ENCODE peak calls at places on chromosomes 12 and 14, in eight cellular contexts. J is GM12878, Z is GM23338, E is HCT116, D is K562, Y is SK-N-SH, A is Panc1, H is HepG2. L is an unnamed sample.

GRCh38 chr14:67491285-67491684 is 2.8 kb upstream of the TMEM229B start:
- DNase-seq in J (no peak), Z (peak), E (no peak), D (no peak), Y (no peak), A (no peak), H (no peak), L (no peak)

GRCh38 chr12:1870998-1871917 is 47.2 kb downstream of the CACNA2D4 start:
- DNase-seq in J (no peak), Z (no peak), E (no peak), D (no peak), Y (no peak), A (no peak), H (no peak), L (no peak)

GRCh38 chr14:105533811-105534498 is 7.6 kb downstream of the TMEM121 start:
- DNase-seq in J (no peak), Z (no peak), E (no peak), D (no peak), Y (no peak), A (no peak), H (no peak), L (no peak)

GRCh38 chr12:67630373-67631088 is 18.0 kb upstream of the DYRK2 start:
- DNase-seq in J (peak), Z (peak), E (no peak), D (peak), Y (peak), A (no peak), H (peak), L (peak)

GRCh38 chr14:90508536-90509254 is 111.9 kb downstream of the CALM1 start:
- DNase-seq in J (no peak), Z (no peak), E (no peak), D (no peak), Y (no peak), A (no peak), H (no peak), L (no peak)

GRCh38 chr12:29703528-29703927 is 80.2 kb downstream of the TMTC1 start:
- DNase-seq in J (no peak), Z (no peak), E (no peak), D (no peak), Y (no peak), A (no peak), H (no peak), L (no peak)

GRCh38 chr12:121579190-121579791 is 1.5 kb downstream of the KDM2B start:
- DNase-seq in J (no peak), Z (peak), E (no peak), D (peak), Y (peak), A (no peak), H (no peak), L (peak)

GRCh38 chr12:88185988-88186387 is 43.9 kb downstream of the TMTC3 start:
- DNase-seq in J (peak), Z (no peak), E (peak), D (no peak), Y (no peak), A (no peak), H (no peak), L (no peak)

GRCh38 chr12:127670294-127670693 is 596.7 kb upstream of the TMEM132C start:
- DNase-seq in J (no peak), Z (no peak), E (no peak), D (no peak), Y (no peak), A (no peak), H (no peak), L (no peak)

GRCh38 chr14:103562135-103562384 is 397 bp downstream of the BAG5 start:
- DNase-seq in J (no peak), Z (peak), E (no peak), D (no peak), Y (no peak), A (no peak), H (no peak), L (no peak)

GRCh38 chr14:54686219-54686870 is 119.4 kb downstream of the SAMD4A start:
- DNase-seq in J (no peak), Z (no peak), E (no peak), D (no peak), Y (no peak), A (no peak), H (no peak), L (no peak)

GRCh38 chr12:8077207-8077606 is 4.9 kb upstream of the NECAP1 start:
- DNase-seq in J (no peak), Z (no peak), E (no peak), D (no peak), Y (peak), A (no peak), H (no peak), L (no peak)

GRCh38 chr12:106358410-106359241 is 1.1 kb downstream of the POLR3B start:
- DNase-seq in J (no peak), Z (no peak), E (no peak), D (peak), Y (peak), A (no peak), H (peak), L (peak)

GRCh38 chr12:83763425-83763824 is 1076.7 kb downstream of the TMTC2 start:
- DNase-seq in J (no peak), Z (no peak), E (no peak), D (no peak), Y (no peak), A (no peak), H (no peak), L (no peak)

GRCh38 chr12:179131-179884 is 34.6 kb downstream of the SLC6A12 start:
- DNase-seq in J (no peak), Z (no peak), E (no peak), D (no peak), Y (no peak), A (no peak), H (no peak), L (no peak)

GRCh38 chr12:17640615-17641014 is 449.4 kb downstream of the RERGL start:
- DNase-seq in J (no peak), Z (no peak), E (no peak), D (no peak), Y (no peak), A (no peak), H (no peak), L (no peak)

GRCh38 chr14:23568600-23569310 is 1.2 kb upstream of the AP1G2 start:
- DNase-seq in J (no peak), Z (peak), E (no peak), D (no peak), Y (peak), A (no peak), H (peak), L (no peak)

GRCh38 chr14:98704441-98704840 is 567.6 kb downstream of the BCL11B start:
- DNase-seq in J (no peak), Z (no peak), E (no peak), D (no peak), Y (no peak), A (no peak), H (no peak), L (no peak)

GRCh38 chr12:16542586-16542985 is 63.4 kb downstream of the LMO3 start:
- DNase-seq in J (no peak), Z (no peak), E (no peak), D (no peak), Y (no peak), A (no peak), H (no peak), L (no peak)

GRCh38 chr12:130266751-130267150 is 70.9 kb upstream of the PIWIL1 start:
- DNase-seq in J (no peak), Z (peak), E (no peak), D (peak), Y (no peak), A (no peak), H (no peak), L (no peak)
- H3K27ac ChIP-seq in J (no peak), Z (no peak), E (no peak), D (no peak), Y (no peak), A (no peak), H (no peak), L (no peak)

GRCh38 chr12:104743181-104743580 is 214.9 kb downstream of the SLC41A2 start:
- DNase-seq in J (no peak), Z (no peak), E (no peak), D (no peak), Y (no peak), A (no peak), H (no peak), L (no peak)

GRCh38 chr12:104740668-104741067 is 217.4 kb downstream of the SLC41A2 start:
- DNase-seq in J (peak), Z (no peak), E (no peak), D (no peak), Y (no peak), A (no peak), H (no peak), L (peak)

GRCh38 chr12:104741072-104741471 is 217.0 kb downstream of the SLC41A2 start:
- DNase-seq in J (no peak), Z (no peak), E (no peak), D (no peak), Y (no peak), A (no peak), H (no peak), L (no peak)

GRCh38 chr12:104741497-104742367 is 216.4 kb downstream of the SLC41A2 start:
- DNase-seq in J (no peak), Z (peak), E (no peak), D (no peak), Y (no peak), A (no peak), H (no peak), L (no peak)

DNA sequence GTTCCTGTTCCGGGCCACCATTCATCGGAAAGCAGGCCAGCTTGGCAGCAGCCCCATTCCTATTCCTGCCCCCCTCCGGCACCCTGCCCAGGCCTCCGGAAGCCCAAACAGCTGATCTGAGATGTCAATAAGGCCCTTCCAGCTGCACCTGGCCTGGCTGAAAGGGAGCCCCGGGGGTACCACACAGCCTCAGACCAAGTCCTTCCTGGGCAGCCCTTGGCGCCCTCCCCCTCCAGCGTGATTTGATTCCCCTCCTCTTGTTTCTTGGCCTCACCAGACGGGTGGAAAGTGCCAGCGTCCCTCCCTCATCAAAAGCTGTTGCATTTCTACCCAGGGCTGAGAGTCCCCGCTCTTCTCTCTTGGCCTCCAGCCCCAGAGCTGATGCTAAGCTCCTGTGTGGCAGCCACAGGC is 215.5 kb downstream of the SLC41A2 start:
- DNase-seq in J (no peak), Z (no peak), E (no peak), D (no peak), Y (no peak), A (no peak), H (no peak), L (no peak)
- TF ChIP-seq REST in J (no peak), Z (no peak), E (no peak), D (no peak), Y (no peak), A (no peak), H (no peak), L (no peak)

GRCh38 chr12:124556067-124556466 is 11.3 kb downstream of the NCOR2 start:
- DNase-seq in J (no peak), Z (no peak), E (no peak), D (no peak), Y (no peak), A (no peak), H (no peak), L (no peak)
- TF ChIP-seq POLR2AphosphoS5 in J (no peak), Z (no peak), E (no peak), D (no peak), Y (no peak), A (no peak), H (no peak), L (no peak)

DNA sequence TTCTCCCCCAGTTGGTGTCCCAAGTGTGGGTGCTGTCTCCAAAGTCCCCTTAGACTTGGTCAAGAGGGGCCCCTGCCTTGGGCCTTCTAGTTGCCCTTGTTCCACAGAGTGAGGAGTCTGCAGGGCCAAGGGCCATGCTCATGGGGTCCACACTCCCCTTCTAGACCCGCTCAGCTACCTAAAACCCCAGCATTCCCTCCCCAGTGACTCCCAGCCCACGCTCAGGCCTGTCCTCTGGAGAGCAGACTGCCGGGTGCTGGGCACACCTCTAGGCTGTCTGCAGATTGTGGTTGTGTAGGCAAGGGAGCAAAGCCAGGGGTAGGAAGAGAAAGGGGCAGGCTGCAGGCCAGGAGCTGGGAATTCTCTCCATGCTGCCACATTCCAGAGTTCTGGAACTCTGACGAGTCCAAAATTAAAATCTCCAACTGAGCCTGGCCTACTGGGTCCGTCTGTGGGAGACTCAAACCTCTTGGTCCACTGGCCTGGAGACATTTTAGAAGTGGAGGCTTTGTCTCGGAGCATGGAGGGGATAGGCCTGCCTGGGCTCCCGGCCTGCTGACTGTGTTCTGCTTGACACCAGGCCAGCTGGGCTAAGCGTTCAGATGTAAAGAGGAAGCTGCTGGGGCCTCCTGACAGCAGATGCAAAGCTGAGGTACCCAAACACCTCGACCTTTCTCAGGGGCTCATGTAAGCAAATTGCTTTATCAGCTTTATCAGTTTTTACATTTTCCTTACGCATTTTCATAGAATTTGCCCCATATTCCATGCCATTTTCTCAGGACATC is 13.7 kb upstream of the KRT5 start:
- DNase-seq in J (no peak), Z (no peak), E (no peak), D (no peak), Y (no peak), A (no peak), H (no peak), L (no peak)
- H3K27ac ChIP-seq in J (no peak), Z (no peak), E (no peak), D (no peak), Y (no peak), A (no peak), H (no peak), L (no peak)

GRCh38 chr12:46771268-46771837 is 54.4 kb downstream of the SLC38A4 start:
- DNase-seq in J (no peak), Z (peak), E (no peak), D (no peak), Y (no peak), A (no peak), H (no peak), L (no peak)
- TF ChIP-seq REST in J (no peak), Z (no peak), E (no peak), D (no peak), Y (no peak), A (no peak), H (no peak), L (no peak)

GRCh38 chr14:61749264-61749663 is 13.0 kb upstream of the SNAPC1 start:
- DNase-seq in J (no peak), Z (no peak), E (no peak), D (peak), Y (no peak), A (no peak), H (no peak), L (no peak)
- TF ChIP-seq POLR2AphosphoS5 in J (peak), Z (peak), E (no peak), D (no peak), Y (no peak), A (no peak), H (no peak), L (no peak)

DNA sequence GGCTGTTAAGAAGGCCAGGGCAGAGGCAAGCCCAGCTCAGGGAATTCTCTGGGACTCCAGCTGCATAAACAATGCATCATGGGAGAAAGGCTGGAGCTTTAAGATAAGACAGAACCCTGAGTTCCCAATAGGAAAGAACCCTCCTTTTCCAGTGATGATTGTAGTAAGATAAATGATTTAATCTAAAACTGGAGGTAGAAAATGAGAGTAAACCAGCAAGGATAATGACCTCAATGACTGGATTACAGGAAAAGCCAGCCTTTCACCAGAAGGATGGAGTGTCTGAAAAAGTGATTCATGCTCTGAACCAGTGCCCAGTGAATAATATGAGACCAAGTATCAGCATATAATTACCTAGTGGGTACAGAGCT is 45.9 kb downstream of the ITPR2 start:
- DNase-seq in J (no peak), Z (no peak), E (no peak), D (peak), Y (peak), A (no peak), H (no peak), L (no peak)
- H3K27ac ChIP-seq in J (no peak), Z (no peak), E (no peak), D (no peak), Y (peak), A (no peak), H (no peak), L (no peak)

DNA sequence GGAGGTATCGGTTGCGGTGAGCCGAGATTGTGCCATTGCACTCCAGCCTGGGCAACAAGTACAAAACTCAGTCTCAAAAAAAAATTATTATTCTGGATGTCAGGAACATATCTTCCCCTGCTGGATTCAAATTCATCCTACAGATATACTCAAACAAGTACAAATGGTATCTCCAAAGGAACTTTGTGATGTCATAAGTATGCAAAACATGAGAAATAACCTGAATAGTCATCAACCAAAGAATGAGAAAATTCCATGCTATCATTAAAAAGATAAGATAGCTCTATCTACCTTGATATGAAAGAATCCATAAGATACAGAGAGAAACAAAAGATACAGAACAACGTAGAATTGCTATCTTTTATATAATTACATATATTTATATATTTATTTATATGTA is 67.7 kb downstream of the EEA1 start:
- DNase-seq in J (no peak), Z (no peak), E (no peak), D (no peak), Y (no peak), A (no peak), H (no peak), L (no peak)
- TF ChIP-seq REST in J (no peak), Z (no peak), E (no peak), D (no peak), Y (no peak), A (no peak), H (no peak), L (no peak)